ENCODE peak calls at places on chromosomes 2 and 18, in eight cellular contexts. One of them, this sample, is unnamed. For H3K4me1, the result is how much of the 10 kb centered on the place peaks cover.

GRCh38 chr2:39519886-39520285 is 82.8 kb upstream of the MAP4K3 start:
- DNase-seq in lung: no peak
- DNase-seq in transverse colon: no peak
- DNase-seq in Peyer's patch: no peak
- DNase-seq in ovary: no peak
- DNase-seq in IMR-90: no peak
- DNase-seq in heart right ventricle: no peak
- DNase-seq in tibial nerve: no peak
- DNase-seq in this sample: no peak

GRCh38 chr2:26704441-26704977 is 12.0 kb downstream of the KCNK3 start:
- DNase-seq in lung: no peak
- DNase-seq in transverse colon: no peak
- DNase-seq in Peyer's patch: no peak
- DNase-seq in ovary: peak
- DNase-seq in IMR-90: peak
- DNase-seq in heart right ventricle: no peak
- DNase-seq in tibial nerve: no peak
- DNase-seq in this sample: no peak

GRCh38 chr18:47915229-47915628 is 15.2 kb downstream of the SMAD2 start:
- DNase-seq in lung: no peak
- DNase-seq in transverse colon: no peak
- DNase-seq in Peyer's patch: no peak
- DNase-seq in ovary: no peak
- DNase-seq in IMR-90: peak
- DNase-seq in heart right ventricle: no peak
- DNase-seq in tibial nerve: no peak
- DNase-seq in this sample: no peak

GRCh38 chr2:9753276-9753600 is 90.0 kb upstream of the TAF1B start:
- DNase-seq in lung: no peak
- DNase-seq in transverse colon: peak
- DNase-seq in Peyer's patch: peak
- DNase-seq in ovary: no peak
- DNase-seq in IMR-90: peak
- DNase-seq in heart right ventricle: no peak
- DNase-seq in tibial nerve: no peak
- DNase-seq in this sample: no peak

GRCh38 chr2:109674894-109675534 is 60.9 kb downstream of the SOWAHC start:
- DNase-seq in lung: no peak
- DNase-seq in transverse colon: peak
- DNase-seq in Peyer's patch: no peak
- DNase-seq in ovary: no peak
- DNase-seq in IMR-90: no peak
- DNase-seq in heart right ventricle: no peak
- DNase-seq in tibial nerve: no peak
- DNase-seq in this sample: no peak

GRCh38 chr2:188604579-188604978 is 312.9 kb downstream of the GULP1 start:
- DNase-seq in lung: no peak
- DNase-seq in transverse colon: no peak
- DNase-seq in Peyer's patch: no peak
- DNase-seq in ovary: no peak
- DNase-seq in IMR-90: peak
- DNase-seq in heart right ventricle: no peak
- DNase-seq in tibial nerve: no peak
- DNase-seq in this sample: no peak

GRCh38 chr2:200735061-200735460 is 76.6 kb upstream of the BZW1 start:
- DNase-seq in lung: no peak
- DNase-seq in transverse colon: no peak
- DNase-seq in Peyer's patch: no peak
- DNase-seq in ovary: no peak
- DNase-seq in IMR-90: no peak
- DNase-seq in heart right ventricle: no peak
- DNase-seq in tibial nerve: no peak
- DNase-seq in this sample: no peak

GRCh38 chr2:207260021-207260420 is 94.3 kb upstream of the KLF7 start:
- DNase-seq in lung: no peak
- DNase-seq in transverse colon: no peak
- DNase-seq in Peyer's patch: no peak
- DNase-seq in ovary: no peak
- DNase-seq in IMR-90: peak
- DNase-seq in heart right ventricle: no peak
- DNase-seq in tibial nerve: no peak
- DNase-seq in this sample: no peak

GRCh38 chr2:19944205-19944845 is 42.5 kb upstream of the TTC32 start:
- DNase-seq in lung: no peak
- DNase-seq in transverse colon: no peak
- DNase-seq in Peyer's patch: no peak
- DNase-seq in ovary: no peak
- DNase-seq in IMR-90: no peak
- DNase-seq in heart right ventricle: no peak
- DNase-seq in tibial nerve: no peak
- DNase-seq in this sample: no peak

DNA sequence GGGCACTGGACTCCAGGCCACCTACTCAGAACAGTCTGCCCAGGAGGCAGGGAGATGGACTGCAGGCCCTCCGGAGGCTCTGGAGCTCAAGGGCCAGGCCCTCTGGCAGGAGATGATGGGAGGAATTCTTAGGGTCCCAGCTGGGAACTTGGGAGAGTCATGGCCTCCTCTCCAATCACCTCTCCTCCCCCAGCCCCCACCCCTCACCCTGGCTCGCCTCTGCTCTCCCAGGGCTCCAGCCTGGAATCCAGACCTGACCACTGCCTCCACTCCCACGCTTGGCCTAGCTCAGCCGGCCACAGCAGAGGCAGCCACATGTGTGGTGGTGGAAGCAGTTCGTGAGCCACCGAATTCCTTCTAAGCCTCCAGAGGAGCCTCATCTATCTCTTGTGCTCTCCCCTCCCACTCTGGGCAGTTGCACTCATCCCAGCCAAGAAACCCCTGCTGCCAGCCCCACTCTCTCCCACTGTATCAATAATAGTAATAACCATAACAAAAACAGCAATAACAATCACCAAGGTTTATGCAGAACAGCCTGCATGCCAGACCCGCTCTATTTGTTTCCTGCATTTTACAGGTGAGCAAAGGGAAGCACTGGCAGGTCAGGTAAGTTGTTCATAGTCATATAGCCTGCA is 67.4 kb downstream of the TNS1 start:
- DNase-seq in lung: no peak
- DNase-seq in transverse colon: no peak
- DNase-seq in Peyer's patch: no peak
- DNase-seq in ovary: peak
- DNase-seq in IMR-90: peak
- DNase-seq in heart right ventricle: peak
- DNase-seq in tibial nerve: no peak
- DNase-seq in this sample: no peak
- H3K4me1 ChIP-seq in lung: half or more
- H3K4me1 ChIP-seq in transverse colon: under half
- H3K4me1 ChIP-seq in Peyer's patch: under half
- H3K4me1 ChIP-seq in ovary: half or more
- H3K4me1 ChIP-seq in IMR-90: half or more
- H3K4me1 ChIP-seq in heart right ventricle: half or more
- H3K4me1 ChIP-seq in tibial nerve: half or more
- H3K4me1 ChIP-seq in this sample: under half

GRCh38 chr18:22439447-22439846 is 21.7 kb upstream of the CTAGE1 start:
- DNase-seq in lung: no peak
- DNase-seq in transverse colon: no peak
- DNase-seq in Peyer's patch: no peak
- DNase-seq in ovary: no peak
- DNase-seq in IMR-90: peak
- DNase-seq in heart right ventricle: no peak
- DNase-seq in tibial nerve: no peak
- DNase-seq in this sample: no peak

GRCh38 chr18:22446906-22447305 is 29.2 kb upstream of the CTAGE1 start:
- DNase-seq in lung: no peak
- DNase-seq in transverse colon: no peak
- DNase-seq in Peyer's patch: no peak
- DNase-seq in ovary: no peak
- DNase-seq in IMR-90: no peak
- DNase-seq in heart right ventricle: no peak
- DNase-seq in tibial nerve: no peak
- DNase-seq in this sample: no peak

GRCh38 chr18:22446325-22446724 is 28.6 kb upstream of the CTAGE1 start:
- DNase-seq in lung: no peak
- DNase-seq in transverse colon: no peak
- DNase-seq in Peyer's patch: no peak
- DNase-seq in ovary: no peak
- DNase-seq in IMR-90: no peak
- DNase-seq in heart right ventricle: no peak
- DNase-seq in tibial nerve: no peak
- DNase-seq in this sample: no peak

DNA sequence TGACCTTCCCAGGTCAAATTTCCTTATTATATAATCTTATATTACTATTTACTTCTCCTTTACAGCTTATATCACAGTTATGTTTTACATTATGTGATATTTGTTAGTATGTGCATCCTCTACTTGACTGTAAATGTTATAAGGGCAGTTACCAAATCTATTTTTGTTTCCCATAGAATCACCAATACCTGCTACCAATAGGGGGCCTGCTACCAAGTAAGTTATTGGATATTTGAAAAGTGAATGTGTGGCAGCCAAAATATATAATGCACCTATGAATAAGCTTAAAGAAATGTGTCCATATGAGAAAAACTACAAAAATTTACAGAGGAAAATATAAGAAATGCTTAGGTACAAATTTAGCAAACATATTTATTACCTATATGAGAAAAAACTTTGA is 23.9 kb upstream of the CTAGE1 start:
- DNase-seq in lung: no peak
- DNase-seq in transverse colon: no peak
- DNase-seq in Peyer's patch: no peak
- DNase-seq in ovary: no peak
- DNase-seq in IMR-90: no peak
- DNase-seq in heart right ventricle: no peak
- DNase-seq in tibial nerve: no peak
- DNase-seq in this sample: no peak
- TF ChIP-seq CTCF in lung: no peak
- TF ChIP-seq CTCF in transverse colon: no peak
- TF ChIP-seq CTCF in Peyer's patch: no peak
- TF ChIP-seq CTCF in ovary: no peak
- TF ChIP-seq CTCF in IMR-90: no peak
- TF ChIP-seq CTCF in heart right ventricle: no peak
- TF ChIP-seq CTCF in tibial nerve: no peak
- TF ChIP-seq CTCF in this sample: no peak

DNA sequence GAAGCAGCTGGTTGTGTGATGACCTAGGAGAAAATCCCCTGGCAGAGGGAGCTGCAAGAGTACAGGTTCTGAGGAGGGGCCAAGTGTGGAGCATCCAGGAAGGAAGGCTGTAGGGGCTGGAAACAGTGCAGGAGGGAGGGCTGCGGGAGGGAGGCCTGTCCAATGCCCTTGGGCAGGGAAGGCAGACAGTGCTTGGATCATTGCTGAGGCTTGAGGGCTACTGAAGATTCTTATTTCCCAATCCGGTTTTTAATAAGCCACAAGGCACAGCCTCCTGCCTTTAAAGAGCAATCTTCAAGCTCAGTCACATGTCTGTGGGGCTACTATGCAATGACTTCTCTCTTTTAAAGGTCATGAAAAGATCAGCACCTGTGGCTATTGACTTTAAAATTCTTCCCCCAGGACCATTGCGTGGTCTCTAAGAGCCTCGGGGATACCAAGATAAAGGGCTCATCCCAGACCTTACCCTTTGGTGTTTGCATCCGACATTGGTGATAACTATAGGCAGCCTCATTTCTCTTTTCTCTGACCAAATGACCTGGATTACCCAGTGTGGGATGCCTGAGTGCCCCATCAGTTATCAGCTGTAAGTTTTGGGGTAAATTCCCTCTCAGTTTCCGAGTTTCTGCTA is 149.6 kb downstream of the DOCK10 start:
- DNase-seq in lung: no peak
- DNase-seq in transverse colon: no peak
- DNase-seq in Peyer's patch: no peak
- DNase-seq in ovary: no peak
- DNase-seq in IMR-90: no peak
- DNase-seq in heart right ventricle: no peak
- DNase-seq in tibial nerve: no peak
- DNase-seq in this sample: no peak
- H3K4me1 ChIP-seq in lung: under half
- H3K4me1 ChIP-seq in transverse colon: under half
- H3K4me1 ChIP-seq in Peyer's patch: under half
- H3K4me1 ChIP-seq in ovary: under half
- H3K4me1 ChIP-seq in IMR-90: under half
- H3K4me1 ChIP-seq in heart right ventricle: under half
- H3K4me1 ChIP-seq in tibial nerve: under half
- H3K4me1 ChIP-seq in this sample: under half

DNA sequence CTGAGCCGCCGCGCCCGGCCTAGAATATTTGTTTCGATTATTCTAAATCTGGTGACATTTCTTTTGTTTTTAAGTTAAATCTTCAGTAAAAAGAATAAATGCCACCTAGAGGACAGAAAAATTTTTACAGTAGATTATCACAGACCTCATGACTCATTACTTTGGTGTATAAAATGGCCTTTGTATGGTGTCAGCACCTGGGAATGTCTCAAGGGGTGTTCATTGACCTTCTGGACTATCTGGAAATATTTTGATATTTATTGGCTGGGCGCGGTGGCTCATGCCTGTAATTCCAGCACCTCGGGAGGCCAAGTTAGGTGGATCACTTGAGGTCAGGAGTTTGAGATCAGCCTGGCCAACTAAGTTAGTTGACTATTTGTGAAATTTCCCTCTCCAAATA is 30.3 kb upstream of the SLC30A6 start:
- DNase-seq in lung: no peak
- DNase-seq in transverse colon: peak
- DNase-seq in Peyer's patch: no peak
- DNase-seq in ovary: no peak
- DNase-seq in IMR-90: peak
- DNase-seq in heart right ventricle: no peak
- DNase-seq in tibial nerve: no peak
- DNase-seq in this sample: no peak
- TF ChIP-seq CTCF in lung: no peak
- TF ChIP-seq CTCF in transverse colon: peak
- TF ChIP-seq CTCF in Peyer's patch: peak
- TF ChIP-seq CTCF in ovary: no peak
- TF ChIP-seq CTCF in IMR-90: peak
- TF ChIP-seq CTCF in heart right ventricle: peak
- TF ChIP-seq CTCF in tibial nerve: no peak
- TF ChIP-seq CTCF in this sample: no peak

DNA sequence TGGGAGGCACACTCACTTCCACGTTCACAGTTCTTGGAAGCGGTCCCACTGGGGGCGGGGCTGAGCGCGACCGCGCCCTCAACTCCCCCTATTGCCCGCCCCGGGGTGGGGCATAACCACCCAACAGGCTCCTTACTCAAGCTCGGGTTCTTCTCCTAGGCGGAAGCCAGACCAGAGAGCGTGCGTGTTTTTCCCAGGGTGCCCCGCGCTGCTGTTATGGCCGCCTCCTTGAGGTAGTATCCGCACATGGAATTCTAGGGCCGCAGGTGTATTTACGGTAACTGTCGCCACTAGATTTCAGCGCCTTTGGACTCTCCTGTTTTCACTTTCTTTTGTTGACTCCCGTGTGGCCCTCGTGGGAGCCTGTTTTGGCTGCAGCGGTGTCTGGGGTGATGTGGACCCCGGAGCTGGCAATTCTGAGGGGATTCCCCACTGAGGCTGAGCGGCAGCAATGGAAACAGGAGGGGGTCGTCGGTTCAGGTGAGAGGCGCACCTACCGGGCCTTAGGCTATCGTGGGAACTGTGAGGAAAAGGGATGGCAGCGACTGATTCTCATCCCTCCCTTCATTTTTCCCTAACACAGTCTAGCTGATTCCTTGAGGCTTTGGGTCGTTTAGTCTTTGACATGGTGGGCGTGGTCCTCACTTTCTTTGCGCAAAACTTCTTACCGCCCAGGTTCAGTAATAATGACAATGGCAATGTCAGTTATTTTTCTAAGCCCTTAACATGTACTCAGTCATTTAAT is at the start of gene TTC27:
- DNase-seq in lung: peak
- DNase-seq in transverse colon: peak
- DNase-seq in Peyer's patch: peak
- DNase-seq in ovary: peak
- DNase-seq in IMR-90: peak
- DNase-seq in heart right ventricle: peak
- DNase-seq in tibial nerve: peak
- DNase-seq in this sample: peak
- H3K4me1 ChIP-seq in lung: under half
- H3K4me1 ChIP-seq in transverse colon: under half
- H3K4me1 ChIP-seq in Peyer's patch: under half
- H3K4me1 ChIP-seq in ovary: under half
- H3K4me1 ChIP-seq in IMR-90: under half
- H3K4me1 ChIP-seq in heart right ventricle: under half
- H3K4me1 ChIP-seq in tibial nerve: under half
- H3K4me1 ChIP-seq in this sample: under half

This sample was measured in prostate gland.